ENCODE peak calls at places on chromosome 16, in six cellular contexts. D is SK-N-SH, S is K562, W is H1, I is HepG2, A is GM12878. V is an unnamed sample.

GRCh38 chr16:28298511-28298878 is 6.2 kb downstream of the SBK1 start:
- DNase-seq in S (no peak), D (no peak), W (no peak), I (no peak), A (no peak), V (no peak)

GRCh38 chr16:84266451-84266850 is 26.6 kb upstream of the KCNG4 start:
- DNase-seq in D (peak), W (peak), I (peak), S (peak), A (peak), V (peak)

GRCh38 chr16:1141201-1141600 is 11.7 kb upstream of the CACNA1H start:
- DNase-seq in S (no peak), W (no peak), I (no peak), D (no peak), A (no peak), V (no peak)

GRCh38 chr16:69848635-69849545 is 86.8 kb downstream of the WWP2 start:
- DNase-seq in D (no peak), A (no peak), W (no peak), S (no peak), I (no peak), V (no peak)

GRCh38 chr16:28616636-28617035 is 6.8 kb upstream of the SULT1A1 start:
- DNase-seq in D (no peak), A (no peak), W (no peak), I (no peak), S (no peak), V (no peak)

GRCh38 chr16:2822158-2822495 is 5.1 kb downstream of the PRSS21 start:
- DNase-seq in W (no peak), I (no peak), A (no peak), D (no peak), S (no peak), V (no peak)

GRCh38 chr16:4052801-4053662 is 63.2 kb downstream of the ADCY9 start:
- DNase-seq in D (no peak), A (no peak), I (no peak), S (no peak), W (no peak), V (peak)

GRCh38 chr16:11156401-11156800 is 99.6 kb downstream of the SOCS1 start:
- DNase-seq in D (no peak), I (no peak), W (no peak), A (no peak), S (no peak), V (no peak)

GRCh38 chr16:54283735-54284318 is 2.8 kb downstream of the IRX3 start:
- DNase-seq in A (no peak), I (no peak), S (no peak), D (no peak), W (peak), V (peak)

GRCh38 chr16:23709536-23709935 is 3.5 kb downstream of the ERN2 start:
- DNase-seq in A (no peak), W (no peak), I (no peak), S (no peak), D (no peak), V (no peak)

GRCh38 chr16:56930516-56931252 is 1.3 kb upstream of the HERPUD1 start:
- DNase-seq in S (no peak), A (no peak), D (no peak), I (no peak), W (no peak), V (no peak)

GRCh38 chr16:14111713-14112538 is 40.8 kb downstream of the MRTFB start:
- DNase-seq in W (no peak), A (no peak), I (peak), D (no peak), S (no peak), V (no peak)

GRCh38 chr16:8583712-8584111 is 6.6 kb downstream of the TMEM114 start:
- DNase-seq in W (no peak), A (no peak), I (no peak), D (no peak), S (peak), V (no peak)

GRCh38 chr16:19898924-19899604 is 14.4 kb upstream of the GPRC5B start:
- DNase-seq in I (peak), A (no peak), W (peak), D (peak), S (peak), V (peak)

GRCh38 chr16:29154676-29155121 is 169.8 kb downstream of the LAT start:
- DNase-seq in W (no peak), I (no peak), A (no peak), D (no peak), S (no peak), V (no peak)

GRCh38 chr16:9845661-9846361 is 336.4 kb downstream of the GRIN2A start:
- DNase-seq in S (no peak), D (no peak), W (no peak), A (no peak), I (no peak), V (no peak)

GRCh38 chr16:11669380-11670146 is 1.3 kb downstream of the SNN start:
- DNase-seq in A (peak), W (no peak), I (no peak), D (no peak), S (no peak), V (peak)

GRCh38 chr16:60077791-60078280 is 1343.7 kb upstream of the GOT2 start:
- DNase-seq in S (no peak), D (no peak), W (no peak), I (no peak), A (no peak), V (peak)

GRCh38 chr16:2467301-2468141 is 3.6 kb upstream of the NTN3 start:
- DNase-seq in S (no peak), A (no peak), W (peak), D (peak), I (no peak), V (no peak)

GRCh38 chr16:4494746-4495490 is 18.7 kb downstream of the HMOX2 start:
- DNase-seq in I (no peak), W (no peak), D (no peak), A (no peak), S (no peak), V (no peak)

GRCh38 chr16:89139907-89140361 is 31.6 kb upstream of the CDH15 start:
- DNase-seq in D (no peak), W (no peak), A (no peak), I (no peak), S (no peak), V (no peak)

GRCh38 chr16:86887416-86887815 is 309.1 kb downstream of the FOXL1 start:
- DNase-seq in I (no peak), W (no peak), D (no peak), A (no peak), S (no peak), V (no peak)

GRCh38 chr16:69522732-69523404 is 42.9 kb upstream of the NFAT5 start:
- DNase-seq in W (no peak), D (peak), A (no peak), S (peak), I (peak), V (peak)

GRCh38 chr16:19290860-19291259 is 5.3 kb downstream of the CLEC19A start:
- DNase-seq in D (no peak), I (no peak), A (no peak), W (no peak), S (no peak), V (no peak)

GRCh38 chr16:74774223-74775139 is at the start of gene FA2H:
- DNase-seq in S (peak), W (peak), A (no peak), D (peak), I (peak), V (peak)

GRCh38 chr16:85902366-85903155 is 3.6 kb downstream of the IRF8 start:
- DNase-seq in D (no peak), W (no peak), I (no peak), A (peak), S (no peak), V (no peak)

GRCh38 chr16:2597560-2597902 is 59.7 kb downstream of the PDPK1 start:
- DNase-seq in D (no peak), W (no peak), S (no peak), A (no peak), I (no peak), V (no peak)

GRCh38 chr16:48049832-48050231 is 106.0 kb downstream of the ABCC12 start:
- DNase-seq in S (no peak), I (no peak), A (no peak), W (no peak), D (no peak), V (no peak)

GRCh38 chr16:48614759-48615158 is 4.8 kb upstream of the N4BP1 start:
- DNase-seq in S (no peak), D (no peak), A (no peak), W (no peak), I (no peak), V (no peak)

GRCh38 chr16:55145771-55146603 is 178.0 kb upstream of the IRX6 start:
- DNase-seq in W (no peak), D (no peak), A (no peak), I (no peak), S (no peak), V (no peak)

GRCh38 chr16:1991135-1991551 is 1.4 kb downstream of the SYNGR3 start:
- DNase-seq in W (peak), S (no peak), D (no peak), I (no peak), A (peak), V (no peak)

GRCh38 chr16:88351521-88352101 is 31.1 kb upstream of the ZNF469 start:
- DNase-seq in I (no peak), A (no peak), S (no peak), D (peak), W (no peak), V (no peak)

GRCh38 chr16:85316321-85316919 is 204.1 kb upstream of the CIBAR2 start:
- DNase-seq in S (peak), D (peak), W (peak), A (no peak), I (peak), V (peak)

GRCh38 chr16:19933740-19934139 is 49.1 kb upstream of the GPRC5B start:
- DNase-seq in W (no peak), D (no peak), A (no peak), S (peak), I (no peak), V (no peak)

GRCh38 chr16:85812031-85812807 is 12.7 kb downstream of the COX4I1 start:
- DNase-seq in I (no peak), A (no peak), S (no peak), D (no peak), W (no peak), V (no peak)

DNA sequence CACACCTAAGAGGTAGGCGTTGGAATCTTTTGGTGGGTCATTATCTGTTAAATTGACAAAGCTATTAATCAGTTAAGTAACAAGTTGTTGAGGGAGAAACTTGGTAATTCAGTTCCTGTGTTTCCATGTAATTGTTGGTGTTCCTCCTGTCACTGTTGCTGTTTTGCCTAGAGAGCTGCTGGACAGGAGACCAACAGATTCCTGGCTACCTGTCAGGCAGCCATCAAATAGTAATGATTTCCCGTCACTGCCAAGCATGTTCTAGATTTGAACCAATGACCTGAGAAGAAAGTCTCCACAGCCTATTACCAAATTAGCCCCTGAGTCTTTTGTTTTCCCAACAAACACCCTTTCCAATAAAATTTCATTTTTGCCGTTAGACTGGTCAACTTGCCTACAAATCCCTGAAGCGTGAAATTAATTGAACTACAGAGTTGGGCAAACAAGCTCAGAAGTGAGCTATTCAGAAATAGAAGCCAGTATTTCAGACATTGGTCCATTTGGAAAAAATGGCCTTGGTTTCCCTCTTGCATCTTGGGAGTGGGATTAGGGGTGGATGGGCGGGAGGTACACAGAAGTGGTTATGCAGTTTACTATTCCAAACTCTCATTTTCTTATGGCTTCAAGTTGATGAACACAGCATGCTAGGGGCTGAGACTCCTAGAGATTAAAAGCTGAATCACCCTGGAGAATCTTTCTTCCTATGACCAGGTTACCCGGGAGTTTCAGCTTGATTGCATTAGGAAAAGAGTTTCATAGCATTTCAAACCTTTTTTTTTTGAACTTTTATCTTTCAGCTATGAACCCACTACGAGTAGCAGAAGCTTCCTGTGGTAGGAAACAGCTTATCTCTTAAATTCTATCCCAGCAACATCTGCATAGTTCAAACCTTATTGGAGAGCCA is 262.8 kb upstream of the MAF start:
- DNase-seq in D (no peak), I (no peak), A (no peak), W (no peak), S (no peak), V (no peak)
- TF ChIP-seq GABPA in D (no peak), I (no peak), A (no peak), W (no peak), S (peak), V (no peak)

GRCh38 chr16:82506734-82507133 is 120.0 kb upstream of the CDH13 start:
- DNase-seq in I (no peak), S (no peak), W (no peak), D (no peak), A (no peak), V (no peak)
- TF ChIP-seq GABPA in I (no peak), S (no peak), W (no peak), D (no peak), A (no peak), V (no peak)

DNA sequence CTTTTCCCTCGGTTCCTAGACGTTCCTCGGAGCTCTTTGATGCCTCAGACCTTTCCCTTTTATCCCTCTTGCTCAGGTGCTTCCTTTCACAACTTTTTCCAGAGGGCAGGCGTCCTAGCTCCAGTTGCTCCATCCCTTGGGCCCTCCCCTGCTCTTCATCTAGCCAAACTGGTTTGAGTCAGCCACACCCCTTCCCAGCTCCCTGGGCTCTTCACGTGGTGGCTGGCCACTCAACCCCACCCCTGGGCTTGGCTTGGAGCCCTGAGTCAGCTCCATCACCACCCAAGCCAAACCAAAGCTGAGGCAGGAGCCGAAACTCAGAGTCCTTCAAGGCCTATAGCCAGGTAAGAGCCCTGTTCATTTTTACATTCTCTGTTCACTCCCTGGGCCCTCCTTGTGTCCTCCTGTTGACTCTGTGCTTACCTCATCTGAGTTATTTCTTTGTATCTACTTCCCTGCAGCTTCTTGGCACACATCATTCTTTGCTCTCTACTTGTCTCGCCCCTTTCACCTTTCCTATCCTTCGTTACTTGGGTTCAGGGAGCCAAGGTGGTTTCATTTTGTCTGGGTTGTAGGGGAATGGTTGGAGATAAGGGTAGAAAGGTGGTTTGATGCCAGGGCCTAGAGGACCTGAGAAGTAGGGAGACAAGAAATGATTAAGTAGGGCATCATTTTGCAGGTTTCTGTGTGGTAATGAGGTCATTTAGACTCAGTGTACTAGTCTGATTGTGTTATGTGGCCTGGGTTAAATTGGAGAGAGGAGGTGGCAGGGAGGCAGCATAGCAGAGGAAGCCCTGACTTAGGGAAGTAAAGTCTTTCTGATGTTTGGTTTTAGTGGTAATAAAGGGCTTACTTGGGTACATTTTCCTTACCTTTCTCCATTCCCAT is 7.6 kb upstream of the PHKG2 start:
- DNase-seq in D (no peak), I (no peak), A (no peak), W (no peak), S (peak), V (no peak)
- TF ChIP-seq GABPA in D (no peak), I (no peak), A (no peak), W (no peak), S (no peak), V (no peak)

DNA sequence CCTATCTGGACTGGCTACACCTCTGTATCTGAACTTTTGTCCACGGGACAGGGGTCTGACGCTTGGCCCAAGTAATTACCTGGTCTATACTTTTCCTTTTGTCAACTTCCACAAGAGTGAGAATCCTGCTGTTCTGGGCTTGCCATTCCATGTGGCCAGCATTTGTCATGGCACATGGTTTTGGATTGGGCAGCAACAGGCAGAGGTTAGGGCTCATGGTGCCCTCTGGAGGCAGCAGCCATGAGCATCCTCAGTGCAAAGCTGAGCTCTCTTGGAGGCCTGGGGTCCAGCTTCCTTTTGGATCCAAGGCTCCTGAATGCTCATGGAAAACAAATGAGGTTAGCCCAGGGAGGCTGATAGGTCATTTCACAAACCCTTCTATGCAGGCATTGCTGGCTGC is 7.5 kb upstream of the EDC4 start:
- DNase-seq in D (peak), I (peak), W (no peak), A (no peak), S (no peak), V (peak)
- TF ChIP-seq GABPA in D (no peak), I (no peak), W (no peak), A (no peak), S (no peak), V (no peak)

GRCh38 chr16:58012481-58012880 is 11.3 kb downstream of the USB1 start:
- DNase-seq in W (no peak), I (no peak), A (no peak), D (no peak), S (no peak), V (no peak)

GRCh38 chr16:58010886-58011285 is 9.7 kb downstream of the USB1 start:
- DNase-seq in S (no peak), I (no peak), W (no peak), A (no peak), D (no peak), V (no peak)

GRCh38 chr16:58009856-58010416 is 8.7 kb downstream of the USB1 start:
- DNase-seq in D (no peak), I (no peak), W (no peak), S (no peak), A (no peak), V (no peak)

GRCh38 chr16:58013201-58013956 is 12.2 kb downstream of the USB1 start:
- DNase-seq in D (no peak), S (no peak), W (no peak), I (no peak), A (no peak), V (no peak)

GRCh38 chr16:58011652-58012051 is 10.4 kb downstream of the USB1 start:
- DNase-seq in S (no peak), I (peak), D (no peak), A (no peak), W (no peak), V (no peak)
- TF ChIP-seq GABPA in S (no peak), I (no peak), D (no peak), A (no peak), W (no peak), V (no peak)